ENCODE peak calls at places on chromosomes 2 and 18, in ten cellular contexts. V is cardiac septum; Q is posterior vena cava; G is NCI-H1694; B is fibroblast of pulmonary artery; X is AG04449; C is upper lobe of left lung; N is activated CD4-positive, alpha-beta T cell treated with anti-CD3 and anti-CD28 coated beads, Interleukin-2, amount 50 U/mL, for 24 hours; P is B cell; O is HT1080. M is an unnamed sample.
A peak's percentile ranks its signal among the peaks of the same experiment; 100 is the strongest.

GRCh38 chr2:126981476-126981875 is 82.8 kb downstream of the TEX51 start:
- DNase-seq in V (no peak), Q (no peak), G (no peak), B (no peak), X (no peak), C (no peak), N (no peak), P (no peak), O (no peak), M (no peak)

GRCh38 chr2:24919100-24919976 is 699 bp downstream of the ADCY3 start:
- DNase-seq in V (no peak), Q (peak; percentile 83), G (no peak), B (no peak), X (no peak), C (no peak), N (peak; percentile 23), P (peak; percentile 36), O (no peak), M (peak; percentile 53)

GRCh38 chr2:227228061-227228667 is 63.7 kb downstream of the COL4A3 start:
- DNase-seq in V (peak; percentile 81), Q (no peak), G (peak; percentile 15), B (no peak), X (no peak), C (peak; percentile 41), N (no peak), P (no peak), O (peak; percentile 2), M (peak; percentile 9)

GRCh38 chr2:184032983-184033382 is 565.3 kb upstream of the ZNF804A start:
- DNase-seq in V (no peak), Q (no peak), G (no peak), B (peak; percentile 51), X (no peak), C (no peak), N (no peak), P (no peak), O (no peak), M (no peak)

GRCh38 chr2:181573140-181573736 is 83.7 kb downstream of the CERKL start:
- DNase-seq in V (no peak), Q (no peak), G (peak; percentile 65), B (peak; percentile 58), X (no peak), C (no peak), N (no peak), P (no peak), O (peak; percentile 28), M (peak; percentile 80)

GRCh38 chr2:7077660-7078278 is 160.6 kb downstream of the RNF144A start:
- DNase-seq in V (no peak), Q (no peak), G (no peak), B (peak; percentile 88), X (no peak), C (no peak), N (no peak), P (no peak), O (peak; percentile 23), M (no peak)

GRCh38 chr18:57447154-57447621 is 12.0 kb downstream of the ONECUT2 start:
- DNase-seq in V (no peak), Q (no peak), G (no peak), B (peak; percentile 43), X (no peak), C (no peak), N (no peak), P (peak; percentile 14), O (peak; percentile 21), M (no peak)

GRCh38 chr2:96928277-96928781 is 58.1 kb downstream of the FAM178B start:
- DNase-seq in V (no peak), Q (peak; percentile 81), G (no peak), B (no peak), X (no peak), C (no peak), N (no peak), P (no peak), O (no peak), M (peak; percentile 28)

GRCh38 chr2:96507957-96508520 is 2.9 kb upstream of the NEURL3 start:
- DNase-seq in V (peak; percentile 85), Q (peak; percentile 92), G (peak; percentile 22), B (peak; percentile 47), X (no peak), C (peak; percentile 85), N (peak; percentile 78), P (peak; percentile 93), O (no peak), M (peak; percentile 65)

GRCh38 chr2:104434363-104434792 is 419.5 kb upstream of the POU3F3 start:
- DNase-seq in V (no peak), Q (no peak), G (no peak), B (no peak), X (no peak), C (peak; percentile 34), N (no peak), P (no peak), O (peak; percentile 5), M (peak; percentile 13)

GRCh38 chr2:136209540-136210264 is 91.8 kb upstream of the CXCR4 start:
- DNase-seq in V (no peak), Q (no peak), G (no peak), B (no peak), X (no peak), C (no peak), N (no peak), P (no peak), O (no peak), M (no peak)

GRCh38 chr18:14189858-14190257 is 57.6 kb upstream of the ZNF519 start:
- DNase-seq in V (no peak), Q (no peak), G (no peak), B (peak; percentile 5), X (no peak), C (no peak), N (no peak), P (no peak), O (peak; percentile 79), M (no peak)

GRCh38 chr2:96832401-96832750 is 11.4 kb downstream of the ANKRD23 start:
- DNase-seq in V (no peak), Q (no peak), G (no peak), B (no peak), X (no peak), C (no peak), N (no peak), P (no peak), O (no peak), M (peak; percentile 47)

GRCh38 chr2:161782615-161783014 is 158.4 kb downstream of the SLC4A10 start:
- DNase-seq in V (no peak), Q (no peak), G (no peak), B (no peak), X (no peak), C (no peak), N (no peak), P (no peak), O (no peak), M (no peak)

GRCh38 chr18:413263-413662 is 87.2 kb downstream of the COLEC12 start:
- DNase-seq in V (no peak), Q (no peak), G (no peak), B (peak; percentile 72), X (no peak), C (no peak), N (no peak), P (no peak), O (peak; percentile 57), M (no peak)

GRCh38 chr18:48855422-48856377 is 95.1 kb downstream of the SMAD7 start:
- DNase-seq in V (no peak), Q (no peak), G (no peak), B (no peak), X (no peak), C (no peak), N (no peak), P (no peak), O (no peak), M (no peak)

GRCh38 chr2:9779572-9780264 is 63.6 kb upstream of the TAF1B start:
- DNase-seq in V (no peak), Q (peak; percentile 73), G (no peak), B (no peak), X (no peak), C (no peak), N (no peak), P (no peak), O (no peak), M (no peak)

GRCh38 chr2:180411631-180412030 is 404.5 kb upstream of the CWC22 start:
- DNase-seq in V (no peak), Q (no peak), G (no peak), B (peak; percentile 23), X (no peak), C (no peak), N (no peak), P (no peak), O (peak; percentile 5), M (no peak)

GRCh38 chr2:158560259-158560658 is 103.5 kb downstream of the PKP4 start:
- DNase-seq in V (no peak), Q (no peak), G (no peak), B (no peak), X (no peak), C (no peak), N (no peak), P (no peak), O (no peak), M (no peak)

GRCh38 chr2:8402222-8402621 is 279.6 kb upstream of the ID2 start:
- DNase-seq in V (no peak), Q (no peak), G (no peak), B (no peak), X (no peak), C (no peak), N (no peak), P (no peak), O (no peak), M (no peak)

GRCh38 chr18:78305789-78306188 is 673.8 kb upstream of the SALL3 start:
- DNase-seq in V (no peak), Q (no peak), G (no peak), B (no peak), X (no peak), C (no peak), N (no peak), P (no peak), O (no peak), M (no peak)

GRCh38 chr2:25168256-25169072 is at the start of gene POMC:
- DNase-seq in V (peak; percentile 72), Q (peak; percentile 76), G (no peak), B (peak; percentile 30), X (no peak), C (no peak), N (no peak), P (peak; percentile 65), O (no peak), M (no peak)

GRCh38 chr18:60446821-60447220 is 74.2 kb upstream of the MC4R start:
- DNase-seq in V (no peak), Q (no peak), G (no peak), B (no peak), X (no peak), C (no peak), N (no peak), P (no peak), O (peak; percentile 22), M (no peak)

GRCh38 chr2:240197439-240198139 is 57.1 kb upstream of the OTOS start:
- DNase-seq in V (peak; percentile 51), Q (peak; percentile 47), G (no peak), B (no peak), X (no peak), C (peak; percentile 15), N (no peak), P (no peak), O (no peak), M (no peak)

GRCh38 chr2:220270506-220271070 is 643.2 kb downstream of the SLC4A3 start:
- DNase-seq in V (no peak), Q (no peak), G (no peak), B (no peak), X (no peak), C (no peak), N (no peak), P (no peak), O (no peak), M (no peak)

GRCh38 chr2:167651406-167652151 is 595.8 kb downstream of the STK39 start:
- DNase-seq in V (no peak), Q (no peak), G (no peak), B (no peak), X (no peak), C (no peak), N (no peak), P (no peak), O (no peak), M (no peak)

M was measured in G401.